ENCODE peak calls at places on chromosomes 16 and 17, in six cellular contexts. One of them, this sample, is unnamed.

GRCh38 chr16:86306811-86307517 is 203.4 kb upstream of the FOXF1 start:
- DNase-seq in activated T-cell treated with anti-CD3 and anti-CD28 coated beads, Interleukin-2, amount 50 U/mL, for 48 hours: no peak
- DNase-seq in HS-27A: no peak
- DNase-seq in heart right ventricle: no peak
- DNase-seq in left cardiac atrium: no peak
- DNase-seq in activated CD8-positive, alpha-beta memory T cell treated with anti-CD3 and anti-CD28 coated beads for 24 hours: no peak
- DNase-seq in this sample: peak

GRCh38 chr17:6110592-6110991 is 40.4 kb downstream of the WSCD1 start:
- DNase-seq in activated T-cell treated with anti-CD3 and anti-CD28 coated beads, Interleukin-2, amount 50 U/mL, for 48 hours: no peak
- DNase-seq in HS-27A: no peak
- DNase-seq in heart right ventricle: no peak
- DNase-seq in left cardiac atrium: no peak
- DNase-seq in activated CD8-positive, alpha-beta memory T cell treated with anti-CD3 and anti-CD28 coated beads for 24 hours: no peak
- DNase-seq in this sample: no peak

GRCh38 chr16:72371307-72372081 is 199.5 kb upstream of the PMFBP1 start:
- DNase-seq in activated T-cell treated with anti-CD3 and anti-CD28 coated beads, Interleukin-2, amount 50 U/mL, for 48 hours: no peak
- DNase-seq in HS-27A: no peak
- DNase-seq in heart right ventricle: no peak
- DNase-seq in left cardiac atrium: no peak
- DNase-seq in activated CD8-positive, alpha-beta memory T cell treated with anti-CD3 and anti-CD28 coated beads for 24 hours: no peak
- DNase-seq in this sample: peak

GRCh38 chr16:12542818-12543699 is 260.6 kb downstream of the CPPED1 start:
- DNase-seq in activated T-cell treated with anti-CD3 and anti-CD28 coated beads, Interleukin-2, amount 50 U/mL, for 48 hours: no peak
- DNase-seq in HS-27A: no peak
- DNase-seq in heart right ventricle: no peak
- DNase-seq in left cardiac atrium: no peak
- DNase-seq in activated CD8-positive, alpha-beta memory T cell treated with anti-CD3 and anti-CD28 coated beads for 24 hours: no peak
- DNase-seq in this sample: no peak

GRCh38 chr16:84806256-84806889 is 13.4 kb upstream of the CRISPLD2 start:
- DNase-seq in activated T-cell treated with anti-CD3 and anti-CD28 coated beads, Interleukin-2, amount 50 U/mL, for 48 hours: no peak
- DNase-seq in HS-27A: peak
- DNase-seq in heart right ventricle: peak
- DNase-seq in left cardiac atrium: peak
- DNase-seq in activated CD8-positive, alpha-beta memory T cell treated with anti-CD3 and anti-CD28 coated beads for 24 hours: no peak
- DNase-seq in this sample: peak

GRCh38 chr16:86635181-86635580 is 56.8 kb downstream of the FOXL1 start:
- DNase-seq in activated T-cell treated with anti-CD3 and anti-CD28 coated beads, Interleukin-2, amount 50 U/mL, for 48 hours: no peak
- DNase-seq in HS-27A: no peak
- DNase-seq in heart right ventricle: peak
- DNase-seq in left cardiac atrium: peak
- DNase-seq in activated CD8-positive, alpha-beta memory T cell treated with anti-CD3 and anti-CD28 coated beads for 24 hours: no peak
- DNase-seq in this sample: peak

GRCh38 chr17:74354123-74354522 is 7.5 kb downstream of the BTBD17 start:
- DNase-seq in activated T-cell treated with anti-CD3 and anti-CD28 coated beads, Interleukin-2, amount 50 U/mL, for 48 hours: peak
- DNase-seq in HS-27A: no peak
- DNase-seq in heart right ventricle: no peak
- DNase-seq in left cardiac atrium: peak
- DNase-seq in activated CD8-positive, alpha-beta memory T cell treated with anti-CD3 and anti-CD28 coated beads for 24 hours: peak
- DNase-seq in this sample: no peak

GRCh38 chr16:83779881-83780280 is 27.9 kb upstream of the HSBP1 start:
- DNase-seq in activated T-cell treated with anti-CD3 and anti-CD28 coated beads, Interleukin-2, amount 50 U/mL, for 48 hours: no peak
- DNase-seq in HS-27A: peak
- DNase-seq in heart right ventricle: no peak
- DNase-seq in left cardiac atrium: no peak
- DNase-seq in activated CD8-positive, alpha-beta memory T cell treated with anti-CD3 and anti-CD28 coated beads for 24 hours: no peak
- DNase-seq in this sample: peak

GRCh38 chr16:83939266-83939856 is 13.7 kb upstream of the OSGIN1 start:
- DNase-seq in activated T-cell treated with anti-CD3 and anti-CD28 coated beads, Interleukin-2, amount 50 U/mL, for 48 hours: no peak
- DNase-seq in HS-27A: no peak
- DNase-seq in heart right ventricle: no peak
- DNase-seq in left cardiac atrium: no peak
- DNase-seq in activated CD8-positive, alpha-beta memory T cell treated with anti-CD3 and anti-CD28 coated beads for 24 hours: no peak
- DNase-seq in this sample: no peak

GRCh38 chr16:71895679-71896385 is 501 bp downstream of the IST1 start:
- DNase-seq in activated T-cell treated with anti-CD3 and anti-CD28 coated beads, Interleukin-2, amount 50 U/mL, for 48 hours: no peak
- DNase-seq in HS-27A: peak
- DNase-seq in heart right ventricle: peak
- DNase-seq in left cardiac atrium: peak
- DNase-seq in activated CD8-positive, alpha-beta memory T cell treated with anti-CD3 and anti-CD28 coated beads for 24 hours: no peak
- DNase-seq in this sample: peak

GRCh38 chr17:78573955-78574354 is 3.2 kb downstream of the DNAH17 start:
- DNase-seq in activated T-cell treated with anti-CD3 and anti-CD28 coated beads, Interleukin-2, amount 50 U/mL, for 48 hours: no peak
- DNase-seq in HS-27A: no peak
- DNase-seq in heart right ventricle: no peak
- DNase-seq in left cardiac atrium: no peak
- DNase-seq in activated CD8-positive, alpha-beta memory T cell treated with anti-CD3 and anti-CD28 coated beads for 24 hours: no peak
- DNase-seq in this sample: no peak

GRCh38 chr17:67364847-67365761 is 1.3 kb downstream of the PSMD12 start:
- DNase-seq in activated T-cell treated with anti-CD3 and anti-CD28 coated beads, Interleukin-2, amount 50 U/mL, for 48 hours: no peak
- DNase-seq in HS-27A: no peak
- DNase-seq in heart right ventricle: no peak
- DNase-seq in left cardiac atrium: no peak
- DNase-seq in activated CD8-positive, alpha-beta memory T cell treated with anti-CD3 and anti-CD28 coated beads for 24 hours: no peak
- DNase-seq in this sample: no peak

GRCh38 chr17:8225813-8226535 is 15.6 kb upstream of the AURKB start:
- DNase-seq in activated T-cell treated with anti-CD3 and anti-CD28 coated beads, Interleukin-2, amount 50 U/mL, for 48 hours: peak
- DNase-seq in HS-27A: no peak
- DNase-seq in heart right ventricle: peak
- DNase-seq in left cardiac atrium: peak
- DNase-seq in activated CD8-positive, alpha-beta memory T cell treated with anti-CD3 and anti-CD28 coated beads for 24 hours: peak
- DNase-seq in this sample: peak

GRCh38 chr16:77306050-77306616 is 106.9 kb downstream of the SYCE1L start:
- DNase-seq in activated T-cell treated with anti-CD3 and anti-CD28 coated beads, Interleukin-2, amount 50 U/mL, for 48 hours: no peak
- DNase-seq in HS-27A: no peak
- DNase-seq in heart right ventricle: no peak
- DNase-seq in left cardiac atrium: no peak
- DNase-seq in activated CD8-positive, alpha-beta memory T cell treated with anti-CD3 and anti-CD28 coated beads for 24 hours: no peak
- DNase-seq in this sample: peak

GRCh38 chr17:35713069-35713728 is 18.2 kb upstream of the RASL10B start:
- DNase-seq in activated T-cell treated with anti-CD3 and anti-CD28 coated beads, Interleukin-2, amount 50 U/mL, for 48 hours: no peak
- DNase-seq in HS-27A: no peak
- DNase-seq in heart right ventricle: peak
- DNase-seq in left cardiac atrium: no peak
- DNase-seq in activated CD8-positive, alpha-beta memory T cell treated with anti-CD3 and anti-CD28 coated beads for 24 hours: no peak
- DNase-seq in this sample: peak

GRCh38 chr17:79628861-79629547 is 18.2 kb upstream of the RBFOX3 start:
- DNase-seq in activated T-cell treated with anti-CD3 and anti-CD28 coated beads, Interleukin-2, amount 50 U/mL, for 48 hours: peak
- DNase-seq in HS-27A: no peak
- DNase-seq in heart right ventricle: no peak
- DNase-seq in left cardiac atrium: peak
- DNase-seq in activated CD8-positive, alpha-beta memory T cell treated with anti-CD3 and anti-CD28 coated beads for 24 hours: peak
- DNase-seq in this sample: no peak

GRCh38 chr17:63639125-63639524 is 16.9 kb downstream of the MAP3K3 start:
- DNase-seq in activated T-cell treated with anti-CD3 and anti-CD28 coated beads, Interleukin-2, amount 50 U/mL, for 48 hours: no peak
- DNase-seq in HS-27A: no peak
- DNase-seq in heart right ventricle: no peak
- DNase-seq in left cardiac atrium: no peak
- DNase-seq in activated CD8-positive, alpha-beta memory T cell treated with anti-CD3 and anti-CD28 coated beads for 24 hours: no peak
- DNase-seq in this sample: no peak

GRCh38 chr17:68054296-68054900 is 18.9 kb downstream of the KPNA2 start:
- DNase-seq in activated T-cell treated with anti-CD3 and anti-CD28 coated beads, Interleukin-2, amount 50 U/mL, for 48 hours: no peak
- DNase-seq in HS-27A: no peak
- DNase-seq in heart right ventricle: peak
- DNase-seq in left cardiac atrium: no peak
- DNase-seq in activated CD8-positive, alpha-beta memory T cell treated with anti-CD3 and anti-CD28 coated beads for 24 hours: no peak
- DNase-seq in this sample: peak

GRCh38 chr17:30476726-30477082 is 504 bp upstream of the GOSR1 start:
- DNase-seq in activated T-cell treated with anti-CD3 and anti-CD28 coated beads, Interleukin-2, amount 50 U/mL, for 48 hours: no peak
- DNase-seq in HS-27A: no peak
- DNase-seq in heart right ventricle: no peak
- DNase-seq in left cardiac atrium: no peak
- DNase-seq in activated CD8-positive, alpha-beta memory T cell treated with anti-CD3 and anti-CD28 coated beads for 24 hours: no peak
- DNase-seq in this sample: no peak

GRCh38 chr17:17379197-17379991 is 76.2 kb downstream of the NT5M start:
- DNase-seq in activated T-cell treated with anti-CD3 and anti-CD28 coated beads, Interleukin-2, amount 50 U/mL, for 48 hours: no peak
- DNase-seq in HS-27A: no peak
- DNase-seq in heart right ventricle: no peak
- DNase-seq in left cardiac atrium: no peak
- DNase-seq in activated CD8-positive, alpha-beta memory T cell treated with anti-CD3 and anti-CD28 coated beads for 24 hours: no peak
- DNase-seq in this sample: no peak

GRCh38 chr16:63617047-63617989 is 1504.5 kb downstream of the CDH11 start:
- DNase-seq in activated T-cell treated with anti-CD3 and anti-CD28 coated beads, Interleukin-2, amount 50 U/mL, for 48 hours: no peak
- DNase-seq in HS-27A: no peak
- DNase-seq in heart right ventricle: peak
- DNase-seq in left cardiac atrium: no peak
- DNase-seq in activated CD8-positive, alpha-beta memory T cell treated with anti-CD3 and anti-CD28 coated beads for 24 hours: no peak
- DNase-seq in this sample: peak

GRCh38 chr16:61887903-61888302 is 148.3 kb downstream of the CDH8 start:
- DNase-seq in activated T-cell treated with anti-CD3 and anti-CD28 coated beads, Interleukin-2, amount 50 U/mL, for 48 hours: no peak
- DNase-seq in HS-27A: peak
- DNase-seq in heart right ventricle: peak
- DNase-seq in left cardiac atrium: peak
- DNase-seq in activated CD8-positive, alpha-beta memory T cell treated with anti-CD3 and anti-CD28 coated beads for 24 hours: no peak
- DNase-seq in this sample: no peak

GRCh38 chr17:5446786-5447185 is 7.8 kb upstream of the C1QBP start:
- DNase-seq in activated T-cell treated with anti-CD3 and anti-CD28 coated beads, Interleukin-2, amount 50 U/mL, for 48 hours: no peak
- DNase-seq in HS-27A: no peak
- DNase-seq in heart right ventricle: no peak
- DNase-seq in left cardiac atrium: no peak
- DNase-seq in activated CD8-positive, alpha-beta memory T cell treated with anti-CD3 and anti-CD28 coated beads for 24 hours: no peak
- DNase-seq in this sample: no peak

GRCh38 chr17:78365561-78366108 is 5.8 kb upstream of the SOCS3 start:
- DNase-seq in activated T-cell treated with anti-CD3 and anti-CD28 coated beads, Interleukin-2, amount 50 U/mL, for 48 hours: no peak
- DNase-seq in HS-27A: no peak
- DNase-seq in heart right ventricle: no peak
- DNase-seq in left cardiac atrium: no peak
- DNase-seq in activated CD8-positive, alpha-beta memory T cell treated with anti-CD3 and anti-CD28 coated beads for 24 hours: no peak
- DNase-seq in this sample: peak

GRCh38 chr17:28370035-28370743 is at the start of gene VTN:
- DNase-seq in activated T-cell treated with anti-CD3 and anti-CD28 coated beads, Interleukin-2, amount 50 U/mL, for 48 hours: no peak
- DNase-seq in HS-27A: no peak
- DNase-seq in heart right ventricle: peak
- DNase-seq in left cardiac atrium: peak
- DNase-seq in activated CD8-positive, alpha-beta memory T cell treated with anti-CD3 and anti-CD28 coated beads for 24 hours: no peak
- DNase-seq in this sample: peak

GRCh38 chr17:2449486-2449885 is 48.6 kb upstream of the MNT start:
- DNase-seq in activated T-cell treated with anti-CD3 and anti-CD28 coated beads, Interleukin-2, amount 50 U/mL, for 48 hours: no peak
- DNase-seq in HS-27A: no peak
- DNase-seq in heart right ventricle: no peak
- DNase-seq in left cardiac atrium: no peak
- DNase-seq in activated CD8-positive, alpha-beta memory T cell treated with anti-CD3 and anti-CD28 coated beads for 24 hours: no peak
- DNase-seq in this sample: no peak

GRCh38 chr16:3021449-3022207 is 1.5 kb downstream of the TNFRSF12A start:
- DNase-seq in activated T-cell treated with anti-CD3 and anti-CD28 coated beads, Interleukin-2, amount 50 U/mL, for 48 hours: peak
- DNase-seq in HS-27A: peak
- DNase-seq in heart right ventricle: peak
- DNase-seq in left cardiac atrium: peak
- DNase-seq in activated CD8-positive, alpha-beta memory T cell treated with anti-CD3 and anti-CD28 coated beads for 24 hours: peak
- DNase-seq in this sample: peak

GRCh38 chr17:74738051-74738996 is 1.3 kb downstream of the RAB37 start:
- DNase-seq in activated T-cell treated with anti-CD3 and anti-CD28 coated beads, Interleukin-2, amount 50 U/mL, for 48 hours: peak
- DNase-seq in HS-27A: no peak
- DNase-seq in heart right ventricle: no peak
- DNase-seq in left cardiac atrium: no peak
- DNase-seq in activated CD8-positive, alpha-beta memory T cell treated with anti-CD3 and anti-CD28 coated beads for 24 hours: peak
- DNase-seq in this sample: peak

GRCh38 chr17:75485688-75486087 is 29.3 kb downstream of the TMEM94 start:
- DNase-seq in activated T-cell treated with anti-CD3 and anti-CD28 coated beads, Interleukin-2, amount 50 U/mL, for 48 hours: no peak
- DNase-seq in HS-27A: no peak
- DNase-seq in heart right ventricle: no peak
- DNase-seq in left cardiac atrium: peak
- DNase-seq in activated CD8-positive, alpha-beta memory T cell treated with anti-CD3 and anti-CD28 coated beads for 24 hours: no peak
- DNase-seq in this sample: no peak